ENCODE peak calls at places on chromosomes 7 and 10, in ten cellular contexts. Z, X, C, J, M, L, R, V, F and Q are unnamed samples.

GRCh38 chr10:137031-137430 is 1.8 kb downstream of the ZMYND11 start:
- DNase-seq in X (no peak), M (peak), Z (peak), V (no peak), F (peak), R (no peak), J (no peak), C (peak), L (peak), Q (no peak)

GRCh38 chr10:102009801-102010425 is 46.1 kb downstream of the ARMH3 start:
- DNase-seq in C (peak), R (peak), V (peak), F (peak), M (peak), Z (peak), J (peak), L (peak), X (peak), Q (peak)

GRCh38 chr7:152231089-152231488 is 204.7 kb downstream of the KMT2C start:
- DNase-seq in R (no peak), F (no peak), V (no peak), Z (no peak), J (no peak), X (no peak), C (no peak), M (no peak), L (no peak), Q (no peak)

GRCh38 chr7:36686499-36686898 is 37.8 kb downstream of the AOAH start:
- DNase-seq in R (no peak), M (peak), J (peak), F (peak), L (no peak), Z (peak), V (no peak), X (peak), C (peak), Q (no peak)

GRCh38 chr10:62640386-62640785 is 164.1 kb upstream of the ADO start:
- DNase-seq in M (peak), L (peak), Z (no peak), V (no peak), R (no peak), C (peak), X (no peak), J (no peak), F (no peak), Q (no peak)

GRCh38 chr10:623039-623438 is 66.4 kb downstream of the DIP2C start:
- DNase-seq in M (no peak), V (no peak), L (no peak), X (no peak), Z (no peak), J (no peak), F (no peak), R (no peak), C (no peak), Q (no peak)

GRCh38 chr7:8147004-8147403 is 115.0 kb downstream of the ICA1 start:
- DNase-seq in X (no peak), F (no peak), R (no peak), M (no peak), Z (no peak), L (no peak), C (no peak), V (no peak), J (no peak), Q (no peak)

GRCh38 chr7:80591654-80592053 is 46.8 kb upstream of the CD36 start:
- DNase-seq in J (no peak), F (no peak), X (no peak), V (no peak), Z (no peak), C (no peak), L (no peak), R (no peak), M (no peak), Q (no peak)

GRCh38 chr10:5413012-5413938 is 918 bp downstream of the NET1 start:
- DNase-seq in C (peak), J (peak), F (peak), V (no peak), L (peak), R (no peak), Z (no peak), X (no peak), M (peak), Q (peak)

GRCh38 chr10:70560511-70560931 is 42.0 kb downstream of the PRF1 start:
- DNase-seq in M (no peak), R (no peak), Z (no peak), J (no peak), V (no peak), C (no peak), X (no peak), L (no peak), F (no peak), Q (no peak)

GRCh38 chr7:32161708-32162107 is 91.5 kb upstream of the PDE1C start:
- DNase-seq in V (no peak), L (peak), C (peak), R (no peak), X (no peak), J (peak), M (peak), Z (no peak), F (no peak), Q (no peak)